ENCODE peak calls at places on chromosomes 1 and 21, in six cellular contexts. P, Q, T, N, W and U are unnamed samples.

GRCh38 chr1:160797861-160798273 is 1.9 kb downstream of the LY9 start:
- DNase-seq in N (no peak), Q (peak), P (no peak), T (no peak), W (no peak), U (no peak)

GRCh38 chr1:24586970-24587820 is 31.3 kb downstream of the NCMAP start:
- DNase-seq in P (no peak), Q (peak), W (peak), N (no peak), T (peak), U (no peak)

GRCh38 chr1:8863712-8864324 is 14.7 kb downstream of the ENO1 start:
- DNase-seq in Q (no peak), P (no peak), N (no peak), W (no peak), T (no peak), U (no peak)

GRCh38 chr1:233326995-233327937 is at the start of gene MAP3K21:
- DNase-seq in P (peak), Q (peak), N (peak), T (peak), W (no peak), U (peak)

GRCh38 chr1:54401799-54402198 is 4.4 kb downstream of the SSBP3 start:
- DNase-seq in N (no peak), T (no peak), Q (no peak), P (no peak), W (no peak), U (no peak)

GRCh38 chr1:153355445-153356071 is 2.1 kb upstream of the S100A9 start:
- DNase-seq in N (peak), P (no peak), W (peak), Q (peak), T (no peak), U (peak)

GRCh38 chr1:34928865-34929496 is 469 bp downstream of the DLGAP3 start:
- DNase-seq in Q (no peak), P (no peak), T (no peak), N (no peak), W (no peak), U (no peak)

GRCh38 chr1:227896710-227897655 is 50.7 kb downstream of the WNT9A start:
- DNase-seq in T (no peak), N (no peak), W (no peak), Q (no peak), P (peak), U (peak)

GRCh38 chr1:42847721-42848470 is 1.5 kb downstream of the ZNF691 start:
- DNase-seq in W (no peak), N (no peak), T (no peak), P (no peak), Q (no peak), U (no peak)

GRCh38 chr21:31612889-31613785 is 46.4 kb upstream of the SOD1 start:
- DNase-seq in P (no peak), T (no peak), N (no peak), W (peak), Q (no peak), U (peak)

GRCh38 chr1:194717334-194717733 is 1530.9 kb upstream of the B3GALT2 start:
- DNase-seq in T (no peak), P (no peak), W (peak), N (no peak), Q (no peak), U (no peak)

GRCh38 chr1:205764578-205764977 is 10.7 kb downstream of the RAB29 start:
- DNase-seq in P (no peak), Q (no peak), N (no peak), T (no peak), W (no peak), U (no peak)

GRCh38 chr1:42279055-42279454 is 56.0 kb downstream of the FOXJ3 start:
- DNase-seq in N (no peak), T (no peak), P (no peak), W (no peak), Q (no peak), U (no peak)

GRCh38 chr1:28507247-28507645 is 1.4 kb downstream of the RCC1 start:
- DNase-seq in Q (no peak), W (peak), T (peak), N (no peak), P (no peak), U (no peak)

GRCh38 chr21:29185172-29185571 is 54.7 kb downstream of the MAP3K7CL start:
- DNase-seq in T (no peak), Q (no peak), P (no peak), W (no peak), N (no peak), U (no peak)

GRCh38 chr1:170698301-170698700 is 34.4 kb downstream of the PRRX1 start:
- DNase-seq in Q (no peak), N (no peak), P (no peak), T (no peak), W (no peak), U (no peak)

GRCh38 chr21:44534688-44535087 is 5.3 kb downstream of the KRTAP10-1 start:
- DNase-seq in N (no peak), T (no peak), W (no peak), Q (no peak), P (no peak), U (no peak)